ENCODE peak calls at places on chromosomes 7 and 10, in nine cellular contexts. L, U, I, D, R, C, Q, B and H are unnamed samples.

GRCh38 chr7:5431485-5432118 is 8.0 kb upstream of the TNRC18 start:
- DNase-seq in I (no peak), Q (no peak), L (no peak), U (no peak), C (no peak), R (no peak), D (no peak), B (no peak), H (no peak)

GRCh38 chr10:23556727-23557440 is 118.0 kb downstream of the OTUD1 start:
- DNase-seq in R (no peak), D (no peak), Q (no peak), U (no peak), B (no peak), L (peak; percentile 5), I (no peak), C (no peak), H (no peak)

GRCh38 chr7:73966062-73966940 is 61.7 kb upstream of the ELN start:
- DNase-seq in C (no peak), B (peak; percentile 54), L (no peak), R (no peak), D (no peak), U (no peak), I (no peak), Q (no peak), H (peak; percentile 37)

GRCh38 chr7:55504093-55504859 is 68.0 kb downstream of the VOPP1 start:
- DNase-seq in L (peak; percentile 44), B (no peak), R (no peak), I (no peak), Q (no peak), C (no peak), U (no peak), D (no peak), H (no peak)

GRCh38 chr10:127996586-127996985 is 89.7 kb downstream of the PTPRE start:
- DNase-seq in Q (no peak), I (no peak), L (no peak), R (peak; percentile 19), U (no peak), D (no peak), B (no peak), C (no peak), H (no peak)

GRCh38 chr7:23418046-23418445 is 52.2 kb downstream of the IGF2BP3 start:
- DNase-seq in D (no peak), R (no peak), C (no peak), B (no peak), I (no peak), Q (no peak), L (peak; percentile 66), U (no peak), H (no peak)

GRCh38 chr10:112658900-112659328 is 211.9 kb downstream of the VTI1A start:
- DNase-seq in I (no peak), C (no peak), D (no peak), U (peak; percentile 44), R (no peak), L (no peak), Q (no peak), B (no peak), H (no peak)

GRCh38 chr10:48881937-48882336 is 57.7 kb downstream of the LRRC18 start:
- DNase-seq in I (no peak), R (no peak), D (no peak), L (no peak), Q (no peak), U (no peak), B (no peak), C (no peak), H (no peak)

GRCh38 chr7:2814186-2814530 is 29.9 kb downstream of the GNA12 start:
- DNase-seq in L (no peak), Q (no peak), U (no peak), C (no peak), D (no peak), B (no peak), I (no peak), R (no peak), H (no peak)

GRCh38 chr7:2353650-2354172 is 916 bp upstream of the EIF3B start:
- DNase-seq in B (peak; percentile 98), L (peak; percentile 86), I (peak; percentile 93), Q (peak; percentile 92), U (peak; percentile 95), C (no peak), R (peak; percentile 91), D (peak; percentile 63), H (peak; percentile 92)

GRCh38 chr10:117684673-117685211 is 142.2 kb downstream of the EMX2 start:
- DNase-seq in C (peak; percentile 50), D (no peak), R (peak; percentile 17), I (peak; percentile 71), U (no peak), L (no peak), Q (peak; percentile 53), B (no peak), H (no peak)

GRCh38 chr10:62109532-62110293 is 158.9 kb downstream of the RTKN2 start:
- DNase-seq in C (no peak), R (no peak), U (no peak), Q (no peak), L (no peak), I (no peak), D (peak; percentile 51), B (no peak), H (no peak)

GRCh38 chr7:39948375-39948774 is 1.7 kb upstream of the CDK13 start:
- DNase-seq in L (no peak), D (no peak), U (no peak), R (no peak), I (peak; percentile 45), B (peak; percentile 77), Q (peak; percentile 18), C (no peak), H (no peak)

GRCh38 chr7:39949980-39950472 is at the start of gene CDK13:
- DNase-seq in L (peak; percentile 64), R (peak; percentile 74), B (peak; percentile 98), D (peak; percentile 74), I (peak; percentile 91), Q (peak; percentile 82), C (no peak), U (peak; percentile 62), H (peak; percentile 87)

GRCh38 chr7:39950473-39951155 is 558 bp downstream of the CDK13 start:
- DNase-seq in B (peak; percentile 95), R (peak; percentile 56), D (no peak), L (peak; percentile 40), I (no peak), Q (peak; percentile 24), C (peak; percentile 65), U (no peak), H (peak; percentile 76)

GRCh38 chr7:39951156-39951942 is 1.3 kb downstream of the CDK13 start:
- DNase-seq in R (peak; percentile 79), C (peak; percentile 78), U (peak; percentile 41), L (peak; percentile 52), B (peak; percentile 94), Q (peak; percentile 64), D (no peak), I (peak; percentile 70), H (peak; percentile 68)

GRCh38 chr7:39948932-39949928 is 826 bp upstream of the CDK13 start:
- DNase-seq in Q (peak; percentile 99), D (peak; percentile 98), L (peak; percentile 100), B (peak; percentile 100), U (peak; percentile 96), C (peak; percentile 92), I (peak; percentile 99), R (peak; percentile 97), H (peak; percentile 99)
- TF ChIP-seq POLR2A in Q (peak; percentile 90), D (peak; percentile 98), L (peak; percentile 90), B (peak; percentile 89), U (peak; percentile 96), C (peak; percentile 95), I (peak; percentile 85), R (peak; percentile 98), H (peak; percentile 89)

DNA sequence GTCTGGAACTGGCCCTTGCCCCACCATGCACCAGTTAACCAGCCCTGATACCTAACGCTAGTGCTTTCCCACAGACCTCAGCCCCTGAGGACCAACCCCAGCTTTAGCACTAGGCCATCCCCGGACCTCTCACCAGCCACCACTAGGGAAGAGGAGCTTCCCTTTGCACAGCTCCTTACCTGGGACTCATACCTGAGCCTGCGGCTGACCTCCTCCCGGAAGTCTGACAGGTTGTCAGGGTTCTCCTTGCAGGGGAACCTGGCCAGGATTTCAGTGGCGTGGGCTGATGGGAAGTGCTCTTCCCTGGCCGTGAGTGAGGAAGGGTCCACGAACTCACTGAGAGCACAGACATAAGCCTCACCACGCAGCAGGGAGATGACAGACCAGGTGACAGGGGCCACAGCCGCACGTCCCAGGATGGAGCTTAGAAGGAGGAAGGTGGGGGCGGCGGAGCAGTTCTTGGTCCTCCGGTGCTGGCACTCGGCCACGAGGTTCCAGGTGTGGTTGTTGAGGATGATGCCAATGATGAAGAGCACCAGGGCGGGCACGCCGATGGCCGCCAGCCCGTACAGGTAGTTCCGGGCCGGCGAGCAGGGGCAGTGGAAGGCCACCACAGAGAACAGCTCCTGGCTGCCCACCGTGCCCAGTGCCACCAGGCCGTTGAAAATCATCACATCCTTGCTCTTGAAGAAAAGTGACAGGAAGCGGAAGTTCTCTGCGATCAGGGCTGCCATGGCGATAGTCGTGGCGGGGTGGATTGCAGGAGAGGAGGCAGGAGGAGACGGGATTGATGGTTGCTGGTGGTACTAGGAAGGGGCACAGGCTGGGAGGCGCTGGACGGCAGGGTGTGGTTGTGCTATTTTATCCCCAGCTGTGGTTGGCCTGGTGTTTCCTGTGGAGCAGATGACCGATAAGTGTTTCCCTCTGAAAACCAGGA is 2.7 kb downstream of the CALHM2 start:
- DNase-seq in B (no peak), L (no peak), U (no peak), R (no peak), Q (no peak), I (no peak), D (no peak), C (no peak), H (no peak)
- H3K4me3 ChIP-seq in B (peak overlapping the region; percentile 70), L (no peak overlapping the region), U (no peak overlapping the region), R (no peak overlapping the region), Q (no peak overlapping the region), I (peak overlapping the region; percentile 69), D (peak overlapping the region; percentile 45), C (no peak overlapping the region), H (no peak overlapping the region)

DNA sequence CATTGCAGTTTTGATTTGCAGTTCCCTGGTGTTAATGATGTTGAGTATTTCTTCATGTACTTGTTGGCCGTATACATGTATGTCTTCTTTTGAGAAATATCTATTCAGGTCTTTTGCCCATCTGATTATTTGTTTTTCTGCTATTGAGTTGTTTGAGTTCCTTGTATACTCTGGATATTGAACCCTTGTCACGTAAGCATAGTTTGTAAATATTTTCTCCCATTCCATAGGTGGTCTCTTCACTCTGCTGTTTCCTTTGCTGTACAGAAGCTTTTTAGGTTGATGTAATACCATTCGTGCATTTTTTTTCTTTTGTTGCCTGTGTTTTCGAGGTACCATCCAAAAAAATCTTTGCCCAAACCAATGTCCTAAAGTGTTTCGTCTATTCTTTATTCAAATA is 43.6 kb upstream of the LRRC17 start:
- DNase-seq in U (no peak), L (no peak), C (no peak), Q (no peak), B (no peak), D (no peak), R (no peak), I (no peak), H (no peak)
- TF ChIP-seq POLR2A in U (no peak), L (no peak), C (no peak), Q (no peak), B (no peak), D (no peak), R (no peak), I (no peak), H (no peak)

DNA sequence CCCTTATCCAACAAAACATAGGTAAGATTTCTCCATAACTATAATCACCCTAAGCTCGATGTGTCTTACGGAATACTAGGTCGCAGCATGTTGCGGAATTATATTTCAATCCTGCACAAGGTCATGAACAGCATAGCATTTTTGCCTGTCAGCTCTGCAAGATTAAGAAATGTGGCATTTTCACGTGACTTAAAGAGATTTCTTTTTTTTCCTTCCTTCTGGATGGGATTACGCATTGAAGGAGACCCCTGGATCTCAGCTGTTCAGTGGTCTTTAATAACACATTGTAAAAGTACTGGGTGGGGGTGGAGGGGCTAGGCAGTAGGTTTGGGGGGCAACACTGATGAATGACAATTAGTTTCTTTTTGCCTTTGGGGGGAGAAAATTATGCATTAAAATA is 106.7 kb downstream of the CUBN start:
- DNase-seq in Q (no peak), R (no peak), D (no peak), I (no peak), C (peak; percentile 40), L (no peak), B (no peak), U (no peak), H (no peak)
- H3K4me3 ChIP-seq in Q (no peak overlapping the region), R (no peak overlapping the region), D (no peak overlapping the region), I (no peak overlapping the region), C (no peak overlapping the region), L (no peak overlapping the region), B (no peak overlapping the region), U (no peak overlapping the region), H (no peak overlapping the region)